ENCODE peak calls at places on chromosomes 13 and 19, in nine cellular contexts. K, T, C, X, M, W, N, O and E are unnamed samples. For H3K9me3, the result is how much of the 10 kb centered on the place peaks cover.

GRCh38 chr13:61255035-61255796 is 160.4 kb downstream of the PCDH20 start:
- DNase-seq in C (no peak), W (no peak), O (no peak), K (no peak), M (no peak), X (peak), T (no peak), N (no peak), E (peak)

GRCh38 chr19:43489310-43489709 is 15.2 kb downstream of the PHLDB3 start:
- DNase-seq in W (no peak), C (no peak), T (no peak), M (no peak), X (no peak), O (no peak), K (no peak), N (no peak), E (no peak)

GRCh38 chr19:56110515-56111448 is 10.3 kb downstream of the ZNF787 start:
- DNase-seq in N (no peak), K (peak), T (no peak), O (no peak), W (peak), X (peak), C (no peak), M (no peak), E (no peak)

GRCh38 chr13:112510987-112511715 is 76.8 kb downstream of the TUBGCP3 start:
- DNase-seq in X (no peak), M (no peak), W (no peak), C (no peak), T (no peak), O (no peak), K (no peak), N (no peak), E (no peak)

GRCh38 chr19:46862974-46863632 is 2.3 kb downstream of the ARHGAP35 start:
- DNase-seq in C (no peak), K (no peak), X (no peak), T (no peak), O (peak), M (no peak), N (no peak), W (no peak), E (no peak)

GRCh38 chr13:40252241-40252640 is 414.2 kb downstream of the FOXO1 start:
- DNase-seq in O (no peak), C (no peak), T (no peak), M (no peak), K (no peak), W (no peak), X (no peak), N (no peak), E (no peak)

GRCh38 chr19:47445527-47445926 is 26.2 kb downstream of the SLC8A2 start:
- DNase-seq in O (no peak), N (no peak), T (no peak), X (no peak), C (no peak), W (no peak), M (no peak), K (no peak), E (no peak)

GRCh38 chr13:79547821-79548220 is 66.9 kb downstream of the NDFIP2 start:
- DNase-seq in N (no peak), O (no peak), X (peak), C (no peak), M (no peak), T (no peak), W (no peak), K (no peak), E (no peak)

DNA sequence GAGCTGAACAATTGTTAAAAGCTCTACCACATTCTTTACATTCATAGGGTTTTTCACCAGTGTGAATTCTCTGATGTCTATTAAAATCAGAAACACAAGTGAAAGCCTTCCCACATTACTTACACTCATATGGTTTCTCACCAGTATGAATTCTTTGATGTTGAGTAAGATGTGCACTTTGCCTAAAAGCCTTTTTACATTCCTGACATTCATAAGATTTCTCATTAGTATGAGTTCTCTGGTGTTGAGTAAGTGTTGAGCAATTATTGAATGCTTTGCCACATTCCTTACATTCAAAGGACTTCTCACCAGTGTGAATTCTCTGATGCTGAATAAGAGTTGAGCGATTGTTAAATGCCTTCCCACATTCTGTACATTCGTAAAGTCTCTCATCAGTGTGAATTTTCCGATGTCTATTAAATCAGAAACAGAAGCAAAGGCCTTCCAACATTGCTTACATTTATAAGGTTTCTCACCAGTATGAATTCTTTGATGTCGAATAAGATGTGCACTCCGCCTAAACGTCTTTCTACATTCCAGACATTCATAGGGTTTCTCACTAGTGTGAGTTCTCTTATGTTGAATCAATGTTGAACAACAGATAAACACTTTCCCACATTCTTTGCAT is 14.2 kb upstream of the ZFP30 start:
- DNase-seq in W (no peak), N (no peak), X (no peak), O (no peak), T (no peak), C (no peak), K (no peak), M (no peak), E (no peak)
- H3K9me3 ChIP-seq in W (half or more), N (half or more), X (under half), O (under half), T (half or more), C (under half), K (under half), M (under half), E (under half)

GRCh38 chr19:19448238-19448544 is 42.7 kb downstream of the GATAD2A start:
- DNase-seq in X (no peak), K (no peak), C (no peak), N (no peak), W (no peak), T (no peak), O (no peak), M (no peak), E (no peak)

GRCh38 chr19:19452241-19453128 is 47.0 kb downstream of the GATAD2A start:
- DNase-seq in O (no peak), K (no peak), W (no peak), C (peak), X (no peak), T (no peak), M (no peak), N (no peak), E (no peak)

GRCh38 chr19:19447536-19448237 is 42.2 kb downstream of the GATAD2A start:
- DNase-seq in N (no peak), X (no peak), W (no peak), O (peak), K (no peak), T (peak), M (no peak), C (no peak), E (no peak)

GRCh38 chr19:19453129-19453461 is 47.6 kb downstream of the GATAD2A start:
- DNase-seq in W (no peak), M (no peak), X (no peak), O (no peak), C (no peak), K (no peak), N (no peak), T (no peak), E (no peak)

GRCh38 chr19:19451429-19452240 is 46.2 kb downstream of the GATAD2A start:
- DNase-seq in O (no peak), X (no peak), W (no peak), C (peak), M (no peak), K (no peak), T (no peak), N (no peak), E (no peak)
- H3K9me3 ChIP-seq in O (under half), X (under half), W (under half), C (under half), M (under half), K (under half), T (under half), N (under half), E (under half)

DNA sequence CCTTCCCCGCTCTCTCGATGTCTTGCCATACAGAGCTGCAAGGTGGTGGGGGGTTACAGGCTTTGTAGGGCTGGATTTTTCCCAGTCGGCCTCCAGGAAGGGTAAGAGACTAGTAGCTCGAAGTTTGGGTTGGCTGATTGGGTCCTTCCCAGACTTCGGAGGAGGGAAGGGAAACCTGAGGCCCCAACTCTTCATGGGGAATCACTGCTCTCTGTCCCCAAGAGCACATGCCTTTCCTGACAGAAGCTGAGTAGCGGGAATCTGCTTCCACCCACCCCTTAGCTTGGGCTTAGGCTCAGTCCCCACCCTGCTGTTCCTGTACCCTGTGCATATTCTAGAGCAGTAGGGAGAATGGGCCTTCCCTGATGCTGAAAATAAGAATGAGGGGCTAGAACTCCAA is 39.7 kb downstream of the PPP2R1A start:
- DNase-seq in T (no peak), X (no peak), W (peak), C (no peak), O (no peak), N (no peak), M (no peak), K (no peak), E (no peak)
- H3K9me3 ChIP-seq in T (under half), X (under half), W (under half), C (under half), O (under half), N (under half), M (under half), K (under half), E (under half)

GRCh38 chr19:54534156-54534555 is 31.5 kb downstream of the LAIR2 start:
- DNase-seq in O (no peak), C (no peak), W (no peak), K (no peak), N (no peak), T (no peak), M (no peak), X (no peak), E (no peak)

GRCh38 chr19:54530866-54531265 is 28.2 kb downstream of the LAIR2 start:
- DNase-seq in W (no peak), X (no peak), O (no peak), T (no peak), M (no peak), K (no peak), C (no peak), N (no peak), E (no peak)

GRCh38 chr19:54533476-54533875 is 30.8 kb downstream of the LAIR2 start:
- DNase-seq in T (no peak), O (no peak), N (no peak), K (no peak), M (no peak), W (no peak), X (no peak), C (no peak), E (no peak)

GRCh38 chr19:54535601-54536000 is 33.0 kb downstream of the LAIR2 start:
- DNase-seq in X (no peak), C (no peak), M (no peak), T (no peak), N (no peak), K (no peak), O (no peak), W (no peak), E (no peak)

GRCh38 chr19:54532528-54532927 is 29.9 kb downstream of the LAIR2 start:
- DNase-seq in W (no peak), T (no peak), M (no peak), N (no peak), O (no peak), X (no peak), C (no peak), K (no peak), E (no peak)
- H3K9me3 ChIP-seq in W (under half), T (under half), M (under half), N (under half), O (under half), X (under half), C (under half), K (under half), E (under half)

GRCh38 chr19:52114691-52115090 is 19.1 kb upstream of the ZNF841 start:
- DNase-seq in O (no peak), T (no peak), X (no peak), K (no peak), W (no peak), C (no peak), M (no peak), N (no peak), E (no peak)
- H3K9me3 ChIP-seq in O (under half), T (half or more), X (under half), K (half or more), W (half or more), C (under half), M (half or more), N (half or more), E (half or more)

DNA sequence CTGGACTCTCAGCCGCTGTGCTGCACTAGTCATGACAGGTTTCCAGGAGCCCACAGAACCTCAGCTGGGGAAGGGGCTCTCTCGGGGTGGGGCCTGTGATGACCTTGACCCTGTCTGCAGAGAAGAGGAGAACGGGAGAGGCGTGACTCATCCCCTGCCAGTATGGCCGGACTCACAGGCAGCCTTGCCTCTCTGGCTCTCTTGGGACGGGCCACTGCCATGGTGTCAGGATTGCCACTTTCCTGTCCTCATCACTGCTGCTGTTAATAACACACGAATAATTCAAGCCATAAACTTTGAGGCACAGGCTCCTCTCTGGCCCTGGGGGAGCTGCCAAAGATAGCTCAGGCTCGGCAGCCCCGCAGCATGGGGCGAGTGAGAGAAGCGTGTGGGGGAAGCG is 295.3 kb downstream of the UQCRFS1 start:
- DNase-seq in W (no peak), O (no peak), K (no peak), C (no peak), X (no peak), M (no peak), T (no peak), N (no peak), E (no peak)
- H3K9me3 ChIP-seq in W (under half), O (under half), K (under half), C (under half), X (under half), M (under half), T (under half), N (under half), E (under half)

GRCh38 chr19:51980116-51980736 is 6.4 kb downstream of the ZNF350 start:
- DNase-seq in T (no peak), X (peak), N (no peak), W (no peak), O (no peak), C (no peak), K (no peak), M (peak), E (no peak)
- H3K9me3 ChIP-seq in T (half or more), X (under half), N (half or more), W (under half), O (under half), C (under half), K (half or more), M (under half), E (under half)